ENCODE peak calls at places on chromosomes 16 and 17, in seven cellular contexts. Z, E, I, C, L, Q and P are unnamed samples.
A peak's percentile ranks its signal among the peaks of the same experiment; 100 is the strongest.

GRCh38 chr16:50547340-50547865 is 793 bp upstream of the NKD1 start:
- DNase-seq in Q (no peak), Z (peak; percentile 30), E (no peak), C (no peak), L (peak; percentile 10), I (no peak), P (peak; percentile 70)

GRCh38 chr17:76840884-76841775 is 27.1 kb upstream of the MGAT5B start:
- DNase-seq in Z (peak; percentile 26), E (no peak), Q (no peak), I (no peak), L (peak; percentile 24), C (no peak), P (no peak)

GRCh38 chr17:43723697-43724359 is 34.8 kb downstream of the SOST start:
- DNase-seq in Z (peak; percentile 84), I (peak; percentile 69), L (peak; percentile 67), C (peak; percentile 76), Q (no peak), E (peak; percentile 54), P (no peak)

GRCh38 chr16:70685061-70685937 is 554 bp downstream of the MTSS2 start:
- DNase-seq in E (no peak), Z (no peak), I (no peak), Q (no peak), L (peak; percentile 42), C (no peak), P (peak; percentile 69)

GRCh38 chr17:44249501-44250246 is 18.3 kb downstream of the SLC4A1 start:
- DNase-seq in L (no peak), Z (no peak), E (no peak), I (no peak), C (no peak), Q (no peak), P (no peak)

GRCh38 chr16:67549240-67549639 is 13.1 kb upstream of the CTCF start:
- DNase-seq in E (no peak), I (no peak), L (no peak), Z (no peak), Q (no peak), C (no peak), P (no peak)

GRCh38 chr16:67537270-67537635 is 8.6 kb downstream of the RIPOR1 start:
- DNase-seq in L (peak; percentile 65), I (no peak), Z (peak; percentile 58), E (no peak), Q (no peak), C (no peak), P (peak; percentile 76)

GRCh38 chr16:11401161-11402050 is 56.1 kb downstream of the RMI2 start:
- DNase-seq in C (no peak), L (no peak), Q (no peak), I (no peak), Z (no peak), E (no peak), P (no peak)

GRCh38 chr17:13253746-13254410 is 236.1 kb upstream of the ELAC2 start:
- DNase-seq in L (no peak), E (no peak), Q (no peak), I (no peak), Z (no peak), C (no peak), P (no peak)

GRCh38 chr16:67456383-67457140 is 24.4 kb downstream of the ATP6V0D1 start:
- DNase-seq in Z (peak; percentile 31), E (no peak), I (no peak), C (peak; percentile 46), L (peak; percentile 72), Q (no peak), P (no peak)

GRCh38 chr16:85285681-85286065 is 173.4 kb upstream of the CIBAR2 start:
- DNase-seq in Q (no peak), C (no peak), L (no peak), E (no peak), Z (no peak), I (no peak), P (no peak)

GRCh38 chr17:81391964-81392908 is 3.0 kb upstream of the BAHCC1 start:
- DNase-seq in L (peak; percentile 90), Z (no peak), C (peak; percentile 15), I (no peak), Q (no peak), E (no peak), P (no peak)

GRCh38 chr16:188674-189073 is 8.4 kb downstream of the HBQ1 start:
- DNase-seq in C (no peak), Z (no peak), I (peak; percentile 35), Q (no peak), E (no peak), L (no peak), P (no peak)

GRCh38 chr17:5254903-5255521 is 20.4 kb upstream of the SCIMP start:
- DNase-seq in Z (no peak), Q (no peak), C (no peak), L (no peak), I (no peak), E (no peak), P (peak; percentile 53)

GRCh38 chr17:32693135-32693897 is 183.6 kb downstream of the MYO1D start:
- DNase-seq in Q (no peak), Z (no peak), E (peak; percentile 63), I (no peak), C (no peak), L (no peak), P (no peak)

GRCh38 chr17:80160536-80160935 is 9.3 kb upstream of the CARD14 start:
- DNase-seq in I (no peak), L (no peak), Z (no peak), C (no peak), Q (no peak), E (no peak), P (no peak)

GRCh38 chr16:29815032-29815721 is 775 bp upstream of the PAGR1 start:
- DNase-seq in E (no peak), Z (no peak), C (no peak), I (no peak), L (peak; percentile 23), Q (no peak), P (no peak)

GRCh38 chr17:81977211-81978091 is at the start of gene ASPSCR1:
- DNase-seq in I (peak; percentile 89), Z (peak; percentile 90), E (peak; percentile 83), C (peak; percentile 84), Q (peak; percentile 38), L (peak; percentile 96), P (peak; percentile 96)